ENCODE peak calls at places on chromosomes 4 and X, in five cellular contexts. H is transverse colon, I is GM23338, Z is IMR-90, E is upper lobe of right lung. N is an unnamed sample. For H3K27me3, the result is how much of the 10 kb centered on the place peaks cover.

GRCh38 chrX:109077788-109078187 is 341.4 kb upstream of the IRS4 start:
- DNase-seq in H (no peak), I (no peak), Z (no peak), E (no peak), N (peak)

GRCh38 chr4:52107336-52107735 is 56.2 kb downstream of the SPATA18 start:
- DNase-seq in H (no peak), I (no peak), Z (no peak), E (no peak), N (no peak)

GRCh38 chr4:85243857-85244256 is 231.1 kb upstream of the ARHGAP24 start:
- DNase-seq in H (no peak), I (peak), Z (no peak), E (no peak), N (peak)

GRCh38 chr4:113433536-113434246 is 327.8 kb downstream of the CAMK2D start:
- DNase-seq in H (no peak), I (no peak), Z (no peak), E (no peak), N (no peak)

GRCh38 chrX:150408007-150408406 is 44.9 kb downstream of the MAMLD1 start:
- DNase-seq in H (no peak), I (no peak), Z (no peak), E (no peak), N (no peak)

GRCh38 chr4:2281575-2282343 is 19.9 kb upstream of the MXD4 start:
- DNase-seq in H (peak), I (no peak), Z (no peak), E (no peak), N (no peak)

GRCh38 chr4:121428721-121429120 is 47.9 kb upstream of the QRFPR start:
- DNase-seq in H (no peak), I (no peak), Z (peak), E (no peak), N (peak)

GRCh38 chr4:3563403-3563802 is 31.2 kb upstream of the LRPAP1 start:
- DNase-seq in H (no peak), I (no peak), Z (no peak), E (no peak), N (no peak)

GRCh38 chr4:43339435-43339834 is 446.9 kb downstream of the GRXCR1 start:
- DNase-seq in H (no peak), I (no peak), Z (peak), E (no peak), N (peak)

GRCh38 chrX:133608406-133608805 is 193.1 kb upstream of the GPC4 start:
- DNase-seq in H (no peak), I (no peak), Z (peak), E (no peak), N (peak)

GRCh38 chr4:16195209-16195608 is 31.1 kb downstream of the TAPT1 start:
- DNase-seq in H (no peak), I (no peak), Z (no peak), E (no peak), N (no peak)
- H3K27me3 ChIP-seq in H (under half), I (under half), Z (under half), E (under half), N (under half)

GRCh38 chr4:71188951-71189350 is 149.9 kb upstream of the SLC4A4 start:
- DNase-seq in H (no peak), I (no peak), Z (no peak), E (no peak), N (no peak)
- H3K4me3 ChIP-seq in H (no peak), I (no peak), Z (peak), E (peak), N (no peak)

GRCh38 chrX:103464071-103464773 is 55.1 kb downstream of the RAB40A start:
- DNase-seq in H (peak), I (peak), Z (peak), E (no peak), N (peak)
- TF ChIP-seq CTCF in H (no peak), I (peak), Z (peak), E (peak), N (no peak)

DNA sequence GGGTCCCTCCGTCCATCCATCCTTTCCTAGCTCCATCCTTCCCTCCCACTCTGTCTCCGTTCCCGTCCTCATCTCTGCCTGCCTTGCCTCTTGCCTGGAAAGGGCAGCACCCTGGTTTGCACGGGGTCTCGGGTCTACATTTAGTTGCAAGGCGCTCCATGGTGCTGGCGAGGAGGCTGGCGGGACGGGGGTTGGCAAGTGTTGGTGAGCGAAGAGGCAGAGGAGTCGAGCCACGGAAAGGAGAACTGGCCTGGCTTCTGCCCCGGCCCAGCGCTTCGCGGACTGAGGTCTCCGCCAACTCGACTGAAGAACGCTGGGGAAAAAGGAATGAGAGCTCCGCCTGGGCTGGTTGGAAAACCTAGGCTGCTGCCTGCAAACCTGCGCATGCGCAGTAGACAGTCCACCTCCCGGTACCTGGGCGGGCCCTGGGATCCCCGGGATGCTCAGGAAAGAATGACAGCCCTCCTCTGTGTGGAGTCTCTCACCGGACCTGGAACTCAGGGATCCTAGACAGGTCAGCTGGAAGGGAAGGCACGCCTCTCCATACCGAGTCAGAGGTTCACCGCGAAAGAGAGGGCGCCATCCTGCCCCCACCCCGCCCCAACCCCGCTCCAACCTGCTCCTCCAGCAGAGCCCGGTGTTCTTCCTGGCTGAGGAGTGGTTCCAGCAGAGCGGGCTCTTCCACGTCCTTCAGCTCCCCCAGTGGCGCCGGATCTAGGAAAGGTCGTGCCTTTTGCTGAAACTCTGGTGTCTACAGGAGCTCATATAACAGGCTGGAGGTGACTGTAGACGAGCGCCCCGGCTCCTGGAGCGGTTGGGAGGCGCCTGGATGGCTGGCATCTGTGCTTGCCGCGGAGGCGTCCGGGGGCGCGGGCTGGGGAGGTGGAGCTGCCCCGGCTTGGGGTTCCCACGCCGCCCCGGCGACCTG is 6.0 kb downstream of the FRG2 start:
- DNase-seq in H (peak), I (peak), Z (peak), E (peak), N (peak)
- H3K27me3 ChIP-seq in H (half or more), I (half or more), Z (under half), E (half or more), N (under half)

GRCh38 chrX:39519213-39519544 is 578.6 kb downstream of the BCOR start:
- DNase-seq in H (no peak), I (no peak), Z (no peak), E (no peak), N (no peak)
- H3K4me3 ChIP-seq in H (no peak), I (no peak), Z (no peak), E (peak), N (no peak)

GRCh38 chr4:70901607-70901983 is 574 bp upstream of the MOB1B start:
- DNase-seq in H (no peak), I (no peak), Z (no peak), E (no peak), N (peak)

GRCh38 chr4:70902577-70903281 is 560 bp downstream of the MOB1B start:
- DNase-seq in H (no peak), I (peak), Z (peak), E (no peak), N (peak)

GRCh38 chr4:70903282-70903603 is 1.1 kb downstream of the MOB1B start:
- DNase-seq in H (no peak), I (no peak), Z (no peak), E (no peak), N (peak)

GRCh38 chr4:70901984-70902576 is at the start of gene MOB1B:
- DNase-seq in H (peak), I (peak), Z (peak), E (peak), N (peak)
- TF ChIP-seq CTCF in H (peak), I (peak), Z (peak), E (peak), N (peak)

GRCh38 chr4:139910106-139910505 is 243.9 kb downstream of the MAML3 start:
- DNase-seq in H (no peak), I (no peak), Z (peak), E (no peak), N (no peak)
- H3K27me3 ChIP-seq in H (under half), I (under half), Z (under half), E (under half), N (under half)

GRCh38 chr4:155657985-155658384 is 8.7 kb upstream of the GUCY1A1 start:
- DNase-seq in H (no peak), I (no peak), Z (no peak), E (no peak), N (no peak)

GRCh38 chr4:155657169-155657568 is 9.5 kb upstream of the GUCY1A1 start:
- DNase-seq in H (no peak), I (no peak), Z (no peak), E (no peak), N (no peak)

GRCh38 chr4:155660436-155660835 is 6.2 kb upstream of the GUCY1A1 start:
- DNase-seq in H (no peak), I (no peak), Z (no peak), E (no peak), N (no peak)

GRCh38 chr4:155658665-155659064 is 8.0 kb upstream of the GUCY1A1 start:
- DNase-seq in H (no peak), I (no peak), Z (no peak), E (no peak), N (no peak)

DNA sequence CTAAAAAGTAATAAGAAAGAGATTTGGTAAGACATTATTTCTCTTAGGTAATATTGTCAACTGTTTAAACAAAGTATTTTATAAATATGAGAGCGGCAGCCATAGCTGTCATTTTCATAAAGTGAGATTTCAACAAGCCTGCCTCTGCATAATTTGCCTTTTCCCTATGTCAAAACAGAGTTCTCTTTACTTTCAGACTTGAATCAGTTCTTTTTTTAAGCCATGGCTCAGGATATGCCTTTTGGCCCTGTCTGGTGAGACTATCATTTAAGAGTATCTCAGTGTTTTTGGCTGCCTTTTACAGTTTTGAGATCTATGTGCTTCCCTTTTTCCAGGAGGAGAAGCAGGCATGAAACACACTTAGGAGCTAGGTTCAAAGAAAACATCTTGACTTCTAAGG is 7.5 kb upstream of the GUCY1A1 start:
- DNase-seq in H (no peak), I (no peak), Z (no peak), E (no peak), N (no peak)
- H3K4me3 ChIP-seq in H (no peak), I (no peak), Z (no peak), E (no peak), N (no peak)

N was measured in bronchial epithelial cell.